ENCODE peak calls at places on chromosome 1, in seven cellular contexts. One of them, this sample, is unnamed.

GRCh38 chr1:94721240-94721639 is 98.9 kb upstream of the SLC44A3 start:
- DNase-seq in GM23248: no peak
- DNase-seq in stimulated activated CD8-positive, alpha-beta memory T cell treated with anti-CD3 and anti-CD28 coated beads, Interleukin-15, amount 100 ng/mL, for 4 hours: no peak
- DNase-seq in activated CD4-positive, alpha-beta T cell treated with anti-CD3 and anti-CD28 coated beads, Interleukin-2, amount 10 ng/mL, durations not matched to agents 7 days and 5 days: no peak
- DNase-seq in iris pigment epithelial cell: no peak
- DNase-seq in omental fat pad: no peak
- DNase-seq in amniotic stem cell: no peak
- DNase-seq in this sample: no peak

GRCh38 chr1:208785629-208786028 is 541.4 kb upstream of the PLXNA2 start:
- DNase-seq in GM23248: no peak
- DNase-seq in stimulated activated CD8-positive, alpha-beta memory T cell treated with anti-CD3 and anti-CD28 coated beads, Interleukin-15, amount 100 ng/mL, for 4 hours: no peak
- DNase-seq in activated CD4-positive, alpha-beta T cell treated with anti-CD3 and anti-CD28 coated beads, Interleukin-2, amount 10 ng/mL, durations not matched to agents 7 days and 5 days: no peak
- DNase-seq in iris pigment epithelial cell: no peak
- DNase-seq in omental fat pad: no peak
- DNase-seq in amniotic stem cell: no peak
- DNase-seq in this sample: no peak

GRCh38 chr1:12402159-12402673 is 172.4 kb downstream of the VPS13D start:
- DNase-seq in GM23248: no peak
- DNase-seq in stimulated activated CD8-positive, alpha-beta memory T cell treated with anti-CD3 and anti-CD28 coated beads, Interleukin-15, amount 100 ng/mL, for 4 hours: no peak
- DNase-seq in activated CD4-positive, alpha-beta T cell treated with anti-CD3 and anti-CD28 coated beads, Interleukin-2, amount 10 ng/mL, durations not matched to agents 7 days and 5 days: no peak
- DNase-seq in iris pigment epithelial cell: no peak
- DNase-seq in omental fat pad: no peak
- DNase-seq in amniotic stem cell: no peak
- DNase-seq in this sample: no peak

GRCh38 chr1:219279017-219279770 is 105.5 kb downstream of the LYPLAL1 start:
- DNase-seq in GM23248: no peak
- DNase-seq in stimulated activated CD8-positive, alpha-beta memory T cell treated with anti-CD3 and anti-CD28 coated beads, Interleukin-15, amount 100 ng/mL, for 4 hours: no peak
- DNase-seq in activated CD4-positive, alpha-beta T cell treated with anti-CD3 and anti-CD28 coated beads, Interleukin-2, amount 10 ng/mL, durations not matched to agents 7 days and 5 days: no peak
- DNase-seq in iris pigment epithelial cell: peak
- DNase-seq in omental fat pad: no peak
- DNase-seq in amniotic stem cell: no peak
- DNase-seq in this sample: no peak

GRCh38 chr1:117611121-117611601 is 5.3 kb downstream of the TENT5C start:
- DNase-seq in GM23248: no peak
- DNase-seq in stimulated activated CD8-positive, alpha-beta memory T cell treated with anti-CD3 and anti-CD28 coated beads, Interleukin-15, amount 100 ng/mL, for 4 hours: no peak
- DNase-seq in activated CD4-positive, alpha-beta T cell treated with anti-CD3 and anti-CD28 coated beads, Interleukin-2, amount 10 ng/mL, durations not matched to agents 7 days and 5 days: no peak
- DNase-seq in iris pigment epithelial cell: no peak
- DNase-seq in omental fat pad: no peak
- DNase-seq in amniotic stem cell: no peak
- DNase-seq in this sample: no peak

GRCh38 chr1:31677949-31678348 is 25.9 kb downstream of the COL16A1 start:
- DNase-seq in GM23248: no peak
- DNase-seq in stimulated activated CD8-positive, alpha-beta memory T cell treated with anti-CD3 and anti-CD28 coated beads, Interleukin-15, amount 100 ng/mL, for 4 hours: no peak
- DNase-seq in activated CD4-positive, alpha-beta T cell treated with anti-CD3 and anti-CD28 coated beads, Interleukin-2, amount 10 ng/mL, durations not matched to agents 7 days and 5 days: no peak
- DNase-seq in iris pigment epithelial cell: no peak
- DNase-seq in omental fat pad: no peak
- DNase-seq in amniotic stem cell: no peak
- DNase-seq in this sample: no peak

GRCh38 chr1:72184099-72184695 is 98.1 kb downstream of the NEGR1 start:
- DNase-seq in GM23248: peak
- DNase-seq in stimulated activated CD8-positive, alpha-beta memory T cell treated with anti-CD3 and anti-CD28 coated beads, Interleukin-15, amount 100 ng/mL, for 4 hours: no peak
- DNase-seq in activated CD4-positive, alpha-beta T cell treated with anti-CD3 and anti-CD28 coated beads, Interleukin-2, amount 10 ng/mL, durations not matched to agents 7 days and 5 days: no peak
- DNase-seq in iris pigment epithelial cell: no peak
- DNase-seq in omental fat pad: no peak
- DNase-seq in amniotic stem cell: no peak
- DNase-seq in this sample: no peak

GRCh38 chr1:208238710-208239517 is 5.3 kb downstream of the PLXNA2 start:
- DNase-seq in GM23248: peak
- DNase-seq in stimulated activated CD8-positive, alpha-beta memory T cell treated with anti-CD3 and anti-CD28 coated beads, Interleukin-15, amount 100 ng/mL, for 4 hours: no peak
- DNase-seq in activated CD4-positive, alpha-beta T cell treated with anti-CD3 and anti-CD28 coated beads, Interleukin-2, amount 10 ng/mL, durations not matched to agents 7 days and 5 days: peak
- DNase-seq in iris pigment epithelial cell: peak
- DNase-seq in omental fat pad: no peak
- DNase-seq in amniotic stem cell: peak
- DNase-seq in this sample: no peak

GRCh38 chr1:3668585-3669300 is 16.4 kb downstream of the TP73 start:
- DNase-seq in GM23248: peak
- DNase-seq in stimulated activated CD8-positive, alpha-beta memory T cell treated with anti-CD3 and anti-CD28 coated beads, Interleukin-15, amount 100 ng/mL, for 4 hours: no peak
- DNase-seq in activated CD4-positive, alpha-beta T cell treated with anti-CD3 and anti-CD28 coated beads, Interleukin-2, amount 10 ng/mL, durations not matched to agents 7 days and 5 days: no peak
- DNase-seq in iris pigment epithelial cell: no peak
- DNase-seq in omental fat pad: no peak
- DNase-seq in amniotic stem cell: no peak
- DNase-seq in this sample: no peak

GRCh38 chr1:1758692-1759455 is 19.4 kb downstream of the NADK start:
- DNase-seq in GM23248: no peak
- DNase-seq in stimulated activated CD8-positive, alpha-beta memory T cell treated with anti-CD3 and anti-CD28 coated beads, Interleukin-15, amount 100 ng/mL, for 4 hours: no peak
- DNase-seq in activated CD4-positive, alpha-beta T cell treated with anti-CD3 and anti-CD28 coated beads, Interleukin-2, amount 10 ng/mL, durations not matched to agents 7 days and 5 days: no peak
- DNase-seq in iris pigment epithelial cell: peak
- DNase-seq in omental fat pad: no peak
- DNase-seq in amniotic stem cell: no peak
- DNase-seq in this sample: no peak

GRCh38 chr1:9844106-9844505 is 20.3 kb upstream of the CLSTN1 start:
- DNase-seq in GM23248: peak
- DNase-seq in stimulated activated CD8-positive, alpha-beta memory T cell treated with anti-CD3 and anti-CD28 coated beads, Interleukin-15, amount 100 ng/mL, for 4 hours: no peak
- DNase-seq in activated CD4-positive, alpha-beta T cell treated with anti-CD3 and anti-CD28 coated beads, Interleukin-2, amount 10 ng/mL, durations not matched to agents 7 days and 5 days: no peak
- DNase-seq in iris pigment epithelial cell: no peak
- DNase-seq in omental fat pad: no peak
- DNase-seq in amniotic stem cell: no peak
- DNase-seq in this sample: peak

This sample was measured in occipital lobe.